ENCODE peak calls at places on chromosome 9, in nine cellular contexts. One of them, this sample, is unnamed.

GRCh38 chr9:112355305-112355953 is 22.0 kb upstream of the PTBP3 start:
- DNase-seq in gastrocnemius medialis: no peak
- DNase-seq in H1: no peak
- DNase-seq in IMR-90: no peak
- DNase-seq in adrenal gland: no peak
- DNase-seq in tibial nerve: no peak
- DNase-seq in ovary: peak
- DNase-seq in uterus: no peak
- DNase-seq in GM12878: no peak
- DNase-seq in this sample: no peak

GRCh38 chr9:123375725-123376132 is 19.7 kb downstream of the CRB2 start:
- DNase-seq in adrenal gland: peak
- DNase-seq in H1: no peak
- DNase-seq in GM12878: no peak
- DNase-seq in gastrocnemius medialis: no peak
- DNase-seq in uterus: peak
- DNase-seq in ovary: peak
- DNase-seq in tibial nerve: no peak
- DNase-seq in IMR-90: no peak
- DNase-seq in this sample: peak

GRCh38 chr9:83403864-83404263 is 134.3 kb downstream of the FRMD3 start:
- DNase-seq in H1: no peak
- DNase-seq in tibial nerve: no peak
- DNase-seq in adrenal gland: no peak
- DNase-seq in GM12878: no peak
- DNase-seq in gastrocnemius medialis: no peak
- DNase-seq in uterus: no peak
- DNase-seq in IMR-90: no peak
- DNase-seq in ovary: no peak
- DNase-seq in this sample: no peak

GRCh38 chr9:105507096-105507495 is 50.8 kb upstream of the FKTN start:
- DNase-seq in tibial nerve: no peak
- DNase-seq in ovary: no peak
- DNase-seq in GM12878: no peak
- DNase-seq in adrenal gland: no peak
- DNase-seq in H1: no peak
- DNase-seq in IMR-90: no peak
- DNase-seq in uterus: no peak
- DNase-seq in gastrocnemius medialis: no peak
- DNase-seq in this sample: no peak

GRCh38 chr9:114207034-114207815 is 51.9 kb downstream of the COL27A1 start:
- DNase-seq in uterus: peak
- DNase-seq in ovary: no peak
- DNase-seq in IMR-90: peak
- DNase-seq in H1: no peak
- DNase-seq in gastrocnemius medialis: peak
- DNase-seq in tibial nerve: no peak
- DNase-seq in GM12878: no peak
- DNase-seq in adrenal gland: peak
- DNase-seq in this sample: peak

GRCh38 chr9:87206064-87206661 is 258.9 kb upstream of the GAS1 start:
- DNase-seq in tibial nerve: no peak
- DNase-seq in gastrocnemius medialis: no peak
- DNase-seq in H1: no peak
- DNase-seq in IMR-90: peak
- DNase-seq in uterus: no peak
- DNase-seq in GM12878: no peak
- DNase-seq in ovary: no peak
- DNase-seq in adrenal gland: no peak
- DNase-seq in this sample: no peak

GRCh38 chr9:130537346-130538050 is 41.9 kb upstream of the FUBP3 start:
- DNase-seq in H1: no peak
- DNase-seq in tibial nerve: no peak
- DNase-seq in IMR-90: no peak
- DNase-seq in ovary: no peak
- DNase-seq in uterus: peak
- DNase-seq in adrenal gland: no peak
- DNase-seq in gastrocnemius medialis: no peak
- DNase-seq in GM12878: no peak
- DNase-seq in this sample: no peak

GRCh38 chr9:84862786-84863185 is 193.3 kb downstream of the NTRK2 start:
- DNase-seq in IMR-90: no peak
- DNase-seq in GM12878: no peak
- DNase-seq in uterus: peak
- DNase-seq in adrenal gland: no peak
- DNase-seq in H1: peak
- DNase-seq in tibial nerve: no peak
- DNase-seq in ovary: no peak
- DNase-seq in gastrocnemius medialis: no peak
- DNase-seq in this sample: no peak

GRCh38 chr9:81565144-81565543 is 124.2 kb downstream of the TLE1 start:
- DNase-seq in IMR-90: no peak
- DNase-seq in H1: no peak
- DNase-seq in uterus: no peak
- DNase-seq in adrenal gland: no peak
- DNase-seq in tibial nerve: no peak
- DNase-seq in GM12878: no peak
- DNase-seq in gastrocnemius medialis: no peak
- DNase-seq in ovary: no peak
- DNase-seq in this sample: no peak

GRCh38 chr9:116187570-116188170 is 34.1 kb downstream of the PAPPA start:
- DNase-seq in gastrocnemius medialis: no peak
- DNase-seq in H1: no peak
- DNase-seq in IMR-90: no peak
- DNase-seq in ovary: no peak
- DNase-seq in tibial nerve: no peak
- DNase-seq in adrenal gland: no peak
- DNase-seq in uterus: no peak
- DNase-seq in GM12878: no peak
- DNase-seq in this sample: no peak

GRCh38 chr9:17021379-17021970 is 113.4 kb upstream of the CNTLN start:
- DNase-seq in IMR-90: peak
- DNase-seq in H1: no peak
- DNase-seq in GM12878: no peak
- DNase-seq in gastrocnemius medialis: no peak
- DNase-seq in uterus: no peak
- DNase-seq in adrenal gland: no peak
- DNase-seq in ovary: no peak
- DNase-seq in tibial nerve: no peak
- DNase-seq in this sample: no peak

GRCh38 chr9:17024129-17024528 is 110.7 kb upstream of the CNTLN start:
- DNase-seq in ovary: no peak
- DNase-seq in H1: no peak
- DNase-seq in GM12878: no peak
- DNase-seq in tibial nerve: no peak
- DNase-seq in uterus: no peak
- DNase-seq in adrenal gland: no peak
- DNase-seq in gastrocnemius medialis: no peak
- DNase-seq in IMR-90: no peak
- DNase-seq in this sample: no peak

GRCh38 chr9:17018001-17018491 is 116.8 kb upstream of the CNTLN start:
- DNase-seq in GM12878: no peak
- DNase-seq in uterus: no peak
- DNase-seq in ovary: peak
- DNase-seq in H1: no peak
- DNase-seq in adrenal gland: no peak
- DNase-seq in tibial nerve: peak
- DNase-seq in IMR-90: peak
- DNase-seq in gastrocnemius medialis: peak
- DNase-seq in this sample: peak

GRCh38 chr9:17019398-17019797 is 115.4 kb upstream of the CNTLN start:
- DNase-seq in GM12878: no peak
- DNase-seq in H1: no peak
- DNase-seq in gastrocnemius medialis: no peak
- DNase-seq in IMR-90: no peak
- DNase-seq in adrenal gland: no peak
- DNase-seq in tibial nerve: no peak
- DNase-seq in uterus: no peak
- DNase-seq in ovary: no peak
- DNase-seq in this sample: no peak

DNA sequence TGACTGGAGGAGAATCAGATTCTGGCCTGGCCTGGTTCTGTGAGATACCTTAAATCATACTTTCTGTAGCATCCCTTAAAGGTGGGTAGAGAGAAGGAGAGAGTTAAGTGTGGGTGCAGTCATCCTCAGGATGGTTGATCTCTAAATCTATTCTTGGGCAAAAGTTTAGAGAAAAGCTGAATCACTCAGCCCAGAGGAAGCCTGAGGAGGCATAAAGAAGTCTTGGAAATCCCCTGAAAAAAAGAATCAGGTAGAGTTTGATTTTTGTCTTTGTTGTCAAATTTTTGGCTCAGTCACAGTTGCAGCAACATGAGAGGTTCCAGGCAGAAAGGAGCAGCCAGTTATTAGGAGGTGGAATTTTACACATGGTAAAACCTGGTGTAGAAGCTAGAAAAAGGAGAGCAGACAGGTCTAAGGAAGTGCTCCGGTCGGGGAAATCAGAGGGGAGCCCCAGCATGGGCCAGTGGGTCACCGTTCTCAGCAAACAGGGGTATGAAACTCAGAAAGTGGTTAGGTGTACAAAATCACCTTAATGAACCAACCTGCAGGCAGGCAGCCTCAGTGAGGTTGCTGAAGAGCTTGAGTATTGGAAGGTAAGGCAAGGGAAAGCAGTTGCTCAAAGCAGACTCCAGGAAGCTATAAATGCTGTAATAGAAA is 116.2 kb upstream of the CNTLN start:
- DNase-seq in GM12878: no peak
- DNase-seq in IMR-90: peak
- DNase-seq in tibial nerve: no peak
- DNase-seq in ovary: no peak
- DNase-seq in adrenal gland: no peak
- DNase-seq in uterus: no peak
- DNase-seq in H1: no peak
- DNase-seq in gastrocnemius medialis: no peak
- DNase-seq in this sample: no peak
- H3K27ac ChIP-seq in GM12878: no peak
- H3K27ac ChIP-seq in IMR-90: no peak
- H3K27ac ChIP-seq in tibial nerve: peak
- H3K27ac ChIP-seq in ovary: no peak
- H3K27ac ChIP-seq in adrenal gland: no peak
- H3K27ac ChIP-seq in uterus: no peak
- H3K27ac ChIP-seq in H1: no peak
- H3K27ac ChIP-seq in gastrocnemius medialis: peak
- H3K27ac ChIP-seq in this sample: no peak

GRCh38 chr9:120932086-120932818 is 5.7 kb upstream of the TRAF1 start:
- DNase-seq in adrenal gland: no peak
- DNase-seq in H1: no peak
- DNase-seq in uterus: no peak
- DNase-seq in gastrocnemius medialis: no peak
- DNase-seq in GM12878: no peak
- DNase-seq in ovary: no peak
- DNase-seq in IMR-90: no peak
- DNase-seq in tibial nerve: no peak
- DNase-seq in this sample: no peak
- TF ChIP-seq POLR2A in adrenal gland: no peak
- TF ChIP-seq POLR2A in H1: no peak
- TF ChIP-seq POLR2A in uterus: no peak
- TF ChIP-seq POLR2A in gastrocnemius medialis: no peak
- TF ChIP-seq POLR2A in GM12878: no peak
- TF ChIP-seq POLR2A in ovary: no peak
- TF ChIP-seq POLR2A in IMR-90: no peak
- TF ChIP-seq POLR2A in tibial nerve: no peak
- TF ChIP-seq POLR2A in this sample: no peak

GRCh38 chr9:121840838-121841760 is 189.7 kb downstream of the DAB2IP start:
- DNase-seq in GM12878: no peak
- DNase-seq in ovary: peak
- DNase-seq in uterus: peak
- DNase-seq in adrenal gland: no peak
- DNase-seq in tibial nerve: no peak
- DNase-seq in H1: no peak
- DNase-seq in gastrocnemius medialis: no peak
- DNase-seq in IMR-90: no peak
- DNase-seq in this sample: peak

GRCh38 chr9:121841771-121842611 is 190.6 kb downstream of the DAB2IP start:
- DNase-seq in GM12878: no peak
- DNase-seq in gastrocnemius medialis: no peak
- DNase-seq in ovary: no peak
- DNase-seq in adrenal gland: no peak
- DNase-seq in IMR-90: peak
- DNase-seq in uterus: peak
- DNase-seq in tibial nerve: no peak
- DNase-seq in H1: no peak
- DNase-seq in this sample: no peak

GRCh38 chr9:121837113-121838010 is 185.9 kb downstream of the DAB2IP start:
- DNase-seq in gastrocnemius medialis: no peak
- DNase-seq in ovary: peak
- DNase-seq in tibial nerve: no peak
- DNase-seq in H1: no peak
- DNase-seq in uterus: peak
- DNase-seq in IMR-90: peak
- DNase-seq in GM12878: no peak
- DNase-seq in adrenal gland: no peak
- DNase-seq in this sample: peak

GRCh38 chr9:121838757-121839669 is 187.6 kb downstream of the DAB2IP start:
- DNase-seq in H1: no peak
- DNase-seq in uterus: peak
- DNase-seq in GM12878: no peak
- DNase-seq in tibial nerve: no peak
- DNase-seq in adrenal gland: no peak
- DNase-seq in IMR-90: no peak
- DNase-seq in ovary: no peak
- DNase-seq in gastrocnemius medialis: no peak
- DNase-seq in this sample: peak

DNA sequence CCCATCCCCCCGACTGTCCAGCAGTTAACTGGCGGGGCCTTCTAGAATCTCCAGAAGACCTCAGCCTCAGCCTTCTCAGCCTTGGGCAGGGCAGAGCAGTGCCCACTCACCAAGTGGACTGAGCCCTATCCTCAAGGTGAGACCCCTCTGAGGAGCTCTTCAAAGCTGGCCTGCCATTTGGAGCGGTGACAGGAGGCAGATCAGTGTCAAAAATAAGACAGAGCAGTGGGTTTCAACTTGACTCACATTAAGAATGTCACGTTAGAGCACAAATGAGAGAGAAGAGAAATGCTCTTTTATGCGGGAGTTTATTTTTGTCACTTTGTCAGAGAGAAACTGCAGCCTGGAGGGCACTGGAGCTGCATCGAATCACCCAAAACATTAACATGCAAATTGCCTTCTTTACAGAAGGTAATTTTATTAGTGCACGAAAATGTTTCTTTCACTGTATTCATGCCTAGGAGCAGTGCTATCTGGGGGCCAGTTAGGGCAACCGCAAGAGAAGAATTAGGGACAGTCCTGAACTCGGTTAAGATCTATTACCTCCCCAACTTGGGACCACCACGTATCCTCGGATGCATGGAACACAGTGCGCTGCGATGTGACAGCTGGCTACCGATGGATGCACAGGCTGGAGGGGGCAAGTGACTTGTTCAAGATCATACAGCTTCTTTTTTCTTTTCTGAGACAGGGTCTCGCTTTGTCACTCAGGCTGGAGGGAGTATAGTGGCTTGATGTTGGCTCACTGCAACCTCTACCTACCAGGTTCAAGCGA is 188.5 kb downstream of the DAB2IP start:
- DNase-seq in uterus: peak
- DNase-seq in H1: no peak
- DNase-seq in ovary: no peak
- DNase-seq in tibial nerve: no peak
- DNase-seq in adrenal gland: no peak
- DNase-seq in IMR-90: no peak
- DNase-seq in gastrocnemius medialis: no peak
- DNase-seq in GM12878: peak
- DNase-seq in this sample: peak
- H3K4me3 ChIP-seq in uterus: no peak
- H3K4me3 ChIP-seq in H1: no peak
- H3K4me3 ChIP-seq in ovary: no peak
- H3K4me3 ChIP-seq in tibial nerve: no peak
- H3K4me3 ChIP-seq in adrenal gland: no peak
- H3K4me3 ChIP-seq in IMR-90: no peak
- H3K4me3 ChIP-seq in gastrocnemius medialis: no peak
- H3K4me3 ChIP-seq in GM12878: no peak
- H3K4me3 ChIP-seq in this sample: no peak

GRCh38 chr9:107213080-107213479 is 70.0 kb upstream of the RAD23B start:
- DNase-seq in uterus: no peak
- DNase-seq in tibial nerve: no peak
- DNase-seq in adrenal gland: no peak
- DNase-seq in gastrocnemius medialis: no peak
- DNase-seq in GM12878: no peak
- DNase-seq in H1: no peak
- DNase-seq in ovary: no peak
- DNase-seq in IMR-90: no peak
- DNase-seq in this sample: no peak
- H3K27ac ChIP-seq in uterus: no peak
- H3K27ac ChIP-seq in tibial nerve: no peak
- H3K27ac ChIP-seq in adrenal gland: no peak
- H3K27ac ChIP-seq in gastrocnemius medialis: no peak
- H3K27ac ChIP-seq in GM12878: no peak
- H3K27ac ChIP-seq in H1: no peak
- H3K27ac ChIP-seq in ovary: no peak
- H3K27ac ChIP-seq in IMR-90: peak
- H3K27ac ChIP-seq in this sample: no peak

This sample was measured in sigmoid colon.